ENCODE peak calls at places on chromosomes 1 and 21, in eight cellular contexts. J is Caco-2, H is kidney, D is epithelial cell of proximal tubule, Y is IMR-90, W is stomach, P is coronary artery, A is brain microvascular endothelial cell. Z is an unnamed sample.

GRCh38 chr1:81757398-81758020 is 43.2 kb upstream of the ADGRL2 start:
- DNase-seq in J (no peak), H (no peak), D (no peak), Y (no peak), W (no peak), P (no peak), A (no peak), Z (no peak)

GRCh38 chr1:243264718-243265117 is 8.9 kb downstream of the SDCCAG8 start:
- DNase-seq in J (no peak), H (no peak), D (no peak), Y (peak), W (no peak), P (no peak), A (peak), Z (peak)

GRCh38 chr1:164907666-164908065 is 348.7 kb downstream of the PBX1 start:
- DNase-seq in J (no peak), H (no peak), D (no peak), Y (no peak), W (no peak), P (no peak), A (no peak), Z (no peak)

GRCh38 chr1:207282049-207282448 is 39.4 kb upstream of the CD55 start:
- DNase-seq in J (no peak), H (no peak), D (peak), Y (peak), W (no peak), P (no peak), A (no peak), Z (peak)

GRCh38 chr1:226135709-226136108 is 50.8 kb downstream of the ACBD3 start:
- DNase-seq in J (no peak), H (no peak), D (no peak), Y (no peak), W (no peak), P (no peak), A (no peak), Z (no peak)

GRCh38 chr1:234154320-234155251 is 218.7 kb upstream of the COA6 start:
- DNase-seq in J (peak), H (no peak), D (peak), Y (peak), W (no peak), P (no peak), A (peak), Z (peak)

GRCh38 chr1:179742717-179743678 is at the start of gene FAM163A:
- DNase-seq in J (no peak), H (no peak), D (no peak), Y (no peak), W (no peak), P (no peak), A (no peak), Z (no peak)

GRCh38 chr1:29121951-29122661 is 1.6 kb downstream of the TMEM200B start:
- DNase-seq in J (no peak), H (peak), D (no peak), Y (peak), W (no peak), P (peak), A (no peak), Z (peak)

GRCh38 chr1:239361403-239361802 is 25.0 kb upstream of the CHRM3 start:
- DNase-seq in J (no peak), H (no peak), D (peak), Y (peak), W (no peak), P (no peak), A (no peak), Z (peak)

GRCh38 chr21:34526618-34527290 is 14.7 kb upstream of the KCNE1 start:
- DNase-seq in J (peak), H (no peak), D (peak), Y (peak), W (peak), P (peak), A (peak), Z (peak)

GRCh38 chr1:83985048-83985447 is 13.9 kb downstream of the TTLL7 start:
- DNase-seq in J (no peak), H (no peak), D (no peak), Y (no peak), W (no peak), P (no peak), A (no peak), Z (no peak)

GRCh38 chr1:236009857-236010256 is 55.0 kb downstream of the NID1 start:
- DNase-seq in J (no peak), H (no peak), D (no peak), Y (peak), W (no peak), P (no peak), A (peak), Z (peak)

GRCh38 chr1:42179900-42180329 is 15.4 kb upstream of the GUCA2A start:
- DNase-seq in J (no peak), H (no peak), D (no peak), Y (peak), W (no peak), P (no peak), A (no peak), Z (no peak)

GRCh38 chr1:203364013-203364730 is 13.2 kb upstream of the FMOD start:
- DNase-seq in J (peak), H (no peak), D (no peak), Y (no peak), W (peak), P (no peak), A (no peak), Z (no peak)

GRCh38 chr1:39573736-39574624 is 2.6 kb downstream of the PABPC4 start:
- DNase-seq in J (no peak), H (no peak), D (no peak), Y (peak), W (no peak), P (no peak), A (peak), Z (peak)

GRCh38 chr1:39571178-39571483 is 5.5 kb downstream of the PABPC4 start:
- DNase-seq in J (no peak), H (no peak), D (no peak), Y (no peak), W (no peak), P (no peak), A (no peak), Z (no peak)

GRCh38 chr1:39572379-39573096 is 4.1 kb downstream of the PABPC4 start:
- DNase-seq in J (no peak), H (no peak), D (no peak), Y (no peak), W (no peak), P (no peak), A (no peak), Z (no peak)

GRCh38 chr1:39574646-39575045 is 1.9 kb downstream of the PABPC4 start:
- DNase-seq in J (no peak), H (no peak), D (no peak), Y (peak), W (peak), P (no peak), A (peak), Z (peak)

DNA sequence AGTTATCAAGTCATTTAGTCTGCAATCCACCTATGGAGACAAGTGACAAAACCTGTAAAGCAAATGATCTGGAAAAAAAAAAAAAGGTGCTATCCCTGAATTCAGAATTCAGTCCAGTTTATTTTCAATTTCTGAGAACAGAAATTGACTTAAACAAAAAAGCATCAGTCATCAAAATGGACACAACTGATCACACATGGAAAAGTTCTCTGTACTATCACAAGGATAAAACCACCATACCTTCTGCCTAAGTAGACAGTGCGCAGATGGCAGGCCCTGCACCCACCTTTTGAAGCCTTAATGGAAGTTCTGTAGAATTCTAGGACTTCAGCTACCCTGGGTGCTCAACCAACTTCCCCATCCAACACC is 3.5 kb downstream of the PABPC4 start:
- DNase-seq in J (no peak), H (no peak), D (no peak), Y (no peak), W (no peak), P (no peak), A (no peak), Z (no peak)
- H3K4me3 ChIP-seq in J (no peak), H (no peak), D (no peak), Y (no peak), W (peak), P (peak), A (peak), Z (no peak)

DNA sequence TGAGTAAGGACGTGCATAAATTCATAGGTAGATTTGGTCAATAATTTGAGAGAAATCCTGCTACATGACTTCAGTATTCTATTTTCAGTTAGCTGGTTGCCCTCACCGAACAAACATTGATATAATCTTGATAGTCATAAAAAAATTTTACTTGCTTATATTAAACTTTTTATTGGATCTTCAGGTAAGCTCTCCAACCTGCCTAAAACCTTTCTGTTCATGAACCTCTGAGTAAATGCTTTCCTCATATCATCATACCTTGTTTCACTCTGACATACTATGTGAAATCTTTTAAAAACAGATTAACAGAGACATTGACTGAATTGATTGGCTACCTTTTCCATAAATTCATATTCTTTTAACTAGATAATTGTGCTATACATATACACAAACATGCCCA is 299.0 kb downstream of the NCAM2 start:
- DNase-seq in J (no peak), H (no peak), D (no peak), Y (no peak), W (no peak), P (no peak), A (no peak), Z (no peak)
- H3K4me3 ChIP-seq in J (no peak), H (no peak), D (no peak), Y (no peak), W (no peak), P (no peak), A (no peak), Z (no peak)

GRCh38 chr1:211483896-211484612 is 7.9 kb downstream of the RD3 start:
- DNase-seq in J (no peak), H (no peak), D (no peak), Y (no peak), W (no peak), P (no peak), A (no peak), Z (no peak)

GRCh38 chr1:211487672-211488208 is 4.2 kb downstream of the RD3 start:
- DNase-seq in J (no peak), H (no peak), D (no peak), Y (no peak), W (no peak), P (peak), A (no peak), Z (no peak)

GRCh38 chr1:211484738-211485479 is 7.1 kb downstream of the RD3 start:
- DNase-seq in J (no peak), H (no peak), D (no peak), Y (no peak), W (no peak), P (peak), A (no peak), Z (no peak)

GRCh38 chr1:211487082-211487481 is 4.9 kb downstream of the RD3 start:
- DNase-seq in J (no peak), H (no peak), D (no peak), Y (no peak), W (no peak), P (no peak), A (no peak), Z (no peak)

DNA sequence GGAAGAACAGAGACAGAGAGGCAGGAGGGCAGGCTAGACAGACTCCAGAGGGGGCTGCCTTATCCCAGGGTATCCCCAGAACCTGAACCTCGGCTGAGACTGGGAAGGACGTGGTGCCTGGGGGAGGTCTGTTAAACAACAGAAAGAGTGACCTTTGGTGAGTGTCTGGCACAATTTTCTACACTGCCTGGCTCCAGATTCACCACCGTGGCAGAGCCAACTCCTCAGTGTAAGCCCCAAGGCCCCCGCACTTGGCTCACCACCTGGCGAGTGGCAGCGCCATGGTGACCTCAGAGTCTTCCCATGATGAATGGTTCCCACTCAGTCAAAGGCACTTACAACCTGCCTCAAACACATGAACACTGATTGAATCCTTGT is 6.5 kb downstream of the RD3 start:
- DNase-seq in J (no peak), H (no peak), D (no peak), Y (no peak), W (no peak), P (peak), A (no peak), Z (no peak)
- H3K4me3 ChIP-seq in J (no peak), H (no peak), D (no peak), Y (no peak), W (no peak), P (no peak), A (no peak), Z (no peak)

GRCh38 chr1:156848461-156849150 is 10.3 kb downstream of the INSRR start:
- DNase-seq in J (no peak), H (no peak), D (no peak), Y (no peak), W (peak), P (no peak), A (no peak), Z (peak)
- H3K4me3 ChIP-seq in J (no peak), H (no peak), D (no peak), Y (no peak), W (no peak), P (no peak), A (no peak), Z (no peak)

Z was measured in astrocyte of the spinal cord.